ENCODE peak calls at places on chromosome 10, in ten cellular contexts. G is Calu3; T is heart right ventricle; L is colonic mucosa; E is activated CD8-positive, alpha-beta T cell treated with anti-CD3 and anti-CD28 coated beads for 36 hours; Q is cardiac muscle cell; Y is GM12864; D is heart left ventricle; N is kidney epithelial cell; V is fibroblast of mammary gland. H is an unnamed sample.

GRCh38 chr10:42781893-42782445 is 626 bp upstream of the BMS1 start:
- DNase-seq in G (peak; percentile 11), T (peak; percentile 7), L (peak; percentile 22), E (peak; percentile 32), Q (no peak), Y (no peak), D (no peak), N (no peak), V (peak; percentile 20), H (no peak)

GRCh38 chr10:74189999-74190421 is 39.0 kb downstream of the ADK start:
- DNase-seq in G (peak; percentile 59), T (no peak), L (no peak), E (peak; percentile 35), Q (no peak), Y (no peak), D (no peak), N (peak; percentile 69), V (peak; percentile 95), H (no peak)

GRCh38 chr10:130022501-130023299 is 58.6 kb upstream of the EBF3 start:
- DNase-seq in G (no peak), T (no peak), L (no peak), E (no peak), Q (no peak), Y (no peak), D (no peak), N (no peak), V (peak; percentile 93), H (no peak)

GRCh38 chr10:63206997-63207952 is 74.1 kb downstream of the NRBF2 start:
- DNase-seq in G (no peak), T (peak; percentile 51), L (peak; percentile 29), E (no peak), Q (peak; percentile 17), Y (peak; percentile 55), D (peak; percentile 50), N (no peak), V (peak; percentile 90), H (no peak)

GRCh38 chr10:48978318-48978717 is 38.7 kb upstream of the LRRC18 start:
- DNase-seq in G (no peak), T (no peak), L (no peak), E (no peak), Q (no peak), Y (no peak), D (no peak), N (no peak), V (no peak), H (no peak)

GRCh38 chr10:113309791-113310190 is 243.1 kb upstream of the HABP2 start:
- DNase-seq in G (no peak), T (no peak), L (no peak), E (no peak), Q (no peak), Y (no peak), D (no peak), N (no peak), V (no peak), H (peak; percentile 26)

GRCh38 chr10:22682237-22683192 is 31.9 kb downstream of the PIP4K2A start:
- DNase-seq in G (peak; percentile 13), T (no peak), L (no peak), E (peak; percentile 85), Q (peak; percentile 18), Y (no peak), D (no peak), N (peak; percentile 41), V (peak; percentile 90), H (no peak)

GRCh38 chr10:77732213-77733003 is 94.8 kb upstream of the KCNMA1 start:
- DNase-seq in G (no peak), T (no peak), L (no peak), E (no peak), Q (no peak), Y (no peak), D (no peak), N (no peak), V (no peak), H (no peak)

GRCh38 chr10:122113161-122113944 is 124.4 kb downstream of the TACC2 start:
- DNase-seq in G (peak; percentile 74), T (peak; percentile 83), L (peak; percentile 77), E (peak; percentile 9), Q (peak; percentile 80), Y (no peak), D (peak; percentile 83), N (no peak), V (peak; percentile 68), H (peak; percentile 68)

GRCh38 chr10:126924915-126925300 is 19.7 kb downstream of the DOCK1 start:
- DNase-seq in G (no peak), T (no peak), L (no peak), E (no peak), Q (no peak), Y (no peak), D (no peak), N (no peak), V (peak; percentile 41), H (no peak)

GRCh38 chr10:76401006-76401405 is 969.6 kb downstream of the LRMDA start:
- DNase-seq in G (no peak), T (no peak), L (no peak), E (no peak), Q (no peak), Y (no peak), D (no peak), N (no peak), V (peak; percentile 11), H (no peak)

GRCh38 chr10:5547934-5548660 is 23.3 kb downstream of the CALML3 start:
- DNase-seq in G (peak; percentile 86), T (no peak), L (peak; percentile 73), E (no peak), Q (no peak), Y (no peak), D (no peak), N (no peak), V (no peak), H (no peak)

GRCh38 chr10:11687357-11687771 is 54.8 kb upstream of the ECHDC3 start:
- DNase-seq in G (peak; percentile 78), T (no peak), L (no peak), E (no peak), Q (no peak), Y (no peak), D (no peak), N (peak; percentile 69), V (no peak), H (no peak)

GRCh38 chr10:77160679-77161078 is 476.9 kb downstream of the KCNMA1 start:
- DNase-seq in G (peak; percentile 31), T (no peak), L (peak; percentile 34), E (no peak), Q (no peak), Y (no peak), D (no peak), N (peak; percentile 85), V (peak; percentile 98), H (no peak)

GRCh38 chr10:83991986-83992753 is 147.1 kb upstream of the GHITM start:
- DNase-seq in G (peak; percentile 2), T (no peak), L (peak; percentile 31), E (peak; percentile 39), Q (peak; percentile 62), Y (no peak), D (no peak), N (no peak), V (no peak), H (peak; percentile 40)
- TF ChIP-seq CTCF in G (no peak), T (no peak), L (no peak), E (no peak), Q (peak; percentile 29), Y (peak; percentile 67), D (peak; percentile 32), N (peak; percentile 44), V (peak; percentile 11), H (peak; percentile 57)

GRCh38 chr10:79130255-79130654 is 61.5 kb downstream of the ZMIZ1 start:
- DNase-seq in G (no peak), T (no peak), L (no peak), E (no peak), Q (no peak), Y (no peak), D (no peak), N (no peak), V (no peak), H (no peak)

GRCh38 chr10:79128241-79128922 is 59.6 kb downstream of the ZMIZ1 start:
- DNase-seq in G (no peak), T (no peak), L (no peak), E (no peak), Q (no peak), Y (no peak), D (no peak), N (no peak), V (no peak), H (no peak)

GRCh38 chr10:79128923-79129305 is 60.1 kb downstream of the ZMIZ1 start:
- DNase-seq in G (no peak), T (no peak), L (no peak), E (no peak), Q (no peak), Y (no peak), D (no peak), N (no peak), V (no peak), H (no peak)

GRCh38 chr10:79130846-79131245 is 62.1 kb downstream of the ZMIZ1 start:
- DNase-seq in G (no peak), T (no peak), L (no peak), E (no peak), Q (no peak), Y (no peak), D (no peak), N (no peak), V (no peak), H (no peak)

GRCh38 chr10:79129361-79129997 is 60.7 kb downstream of the ZMIZ1 start:
- DNase-seq in G (no peak), T (no peak), L (no peak), E (no peak), Q (peak; percentile 73), Y (no peak), D (no peak), N (no peak), V (peak; percentile 56), H (peak; percentile 70)
- TF ChIP-seq CTCF in G (no peak), T (no peak), L (no peak), E (no peak), Q (no peak), Y (no peak), D (no peak), N (peak; percentile 15), V (no peak), H (no peak)

DNA sequence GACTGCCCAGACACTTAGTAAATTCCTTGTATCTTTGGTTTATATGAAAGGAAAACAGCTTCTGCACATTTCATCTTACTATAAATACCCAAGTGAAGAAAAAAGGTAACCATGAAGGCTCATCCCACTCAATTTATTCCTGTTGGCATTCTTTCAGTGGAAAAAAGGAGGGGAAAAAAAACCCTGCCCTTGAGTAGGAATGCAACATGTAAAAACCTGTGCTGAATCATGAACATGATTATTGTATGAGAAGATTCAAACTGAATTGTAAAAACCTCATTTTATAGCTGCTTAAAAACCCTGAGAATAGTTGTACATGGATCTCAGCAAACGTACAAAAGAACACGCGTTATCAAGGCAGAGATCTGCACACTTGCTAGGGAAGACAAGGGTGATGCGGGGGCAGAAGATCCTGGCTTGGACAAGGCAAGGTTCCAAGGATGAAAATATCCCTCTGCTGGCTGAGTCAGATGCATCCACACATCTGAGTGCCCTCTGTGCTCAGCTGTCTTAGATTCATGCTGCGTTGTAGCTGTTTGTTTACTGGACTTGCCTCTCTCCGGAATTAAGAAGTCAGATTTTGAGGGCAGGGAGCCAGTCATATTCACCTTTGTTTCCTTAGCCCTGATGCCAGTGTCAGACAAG is 658.2 kb downstream of the PARD3 start:
- DNase-seq in G (no peak), T (no peak), L (no peak), E (no peak), Q (no peak), Y (no peak), D (no peak), N (no peak), V (peak; percentile 94), H (no peak)
- TF ChIP-seq CTCF in G (no peak), T (no peak), L (no peak), E (no peak), Q (no peak), Y (no peak), D (peak; percentile 20), N (no peak), V (peak; percentile 45), H (no peak)

GRCh38 chr10:104028146-104028545 is 57.5 kb downstream of the COL17A1 start:
- DNase-seq in G (peak; percentile 19), T (peak; percentile 41), L (no peak), E (peak; percentile 11), Q (peak; percentile 81), Y (no peak), D (no peak), N (no peak), V (peak; percentile 49), H (no peak)
- TF ChIP-seq CTCF in G (no peak), T (peak; percentile 50), L (no peak), E (no peak), Q (peak; percentile 56), Y (peak; percentile 31), D (peak; percentile 62), N (peak; percentile 38), V (peak; percentile 56), H (peak; percentile 55)